ENCODE peak calls at places on chromosomes 4 and X, in five cellular contexts. K, M, X, J and R are unnamed samples.

GRCh38 chr4:176002007-176002623 is 63.5 kb upstream of the WDR17 start:
- DNase-seq in K (no peak), M (no peak), X (no peak), J (peak), R (peak)

GRCh38 chr4:168152837-168153500 is 60.6 kb downstream of the ANXA10 start:
- DNase-seq in K (no peak), M (no peak), X (no peak), J (no peak), R (no peak)

GRCh38 chr4:108247511-108248088 is 78.9 kb upstream of the LEF1 start:
- DNase-seq in K (no peak), M (no peak), X (no peak), J (no peak), R (no peak)

GRCh38 chr4:26094911-26095310 is 180.9 kb downstream of the SMIM20 start:
- DNase-seq in K (no peak), M (no peak), X (no peak), J (no peak), R (no peak)

GRCh38 chr4:74219241-74219640 is 61.3 kb downstream of the MTHFD2L start:
- DNase-seq in K (no peak), M (no peak), X (no peak), J (no peak), R (no peak)

GRCh38 chr4:85177092-85177491 is 210.6 kb upstream of the WDFY3 start:
- DNase-seq in K (no peak), M (no peak), X (no peak), J (no peak), R (no peak)

GRCh38 chrX:38192007-38192625 is 28.6 kb downstream of the SRPX start:
- DNase-seq in K (no peak), M (no peak), X (no peak), J (no peak), R (peak)

GRCh38 chr4:24559032-24559821 is 25.1 kb downstream of the DHX15 start:
- DNase-seq in K (no peak), M (peak), X (no peak), J (no peak), R (no peak)

GRCh38 chr4:37973481-37973880 is 13.3 kb downstream of the PTTG2 start:
- DNase-seq in K (no peak), M (no peak), X (no peak), J (no peak), R (no peak)

GRCh38 chr4:77819409-77819835 is 254 bp upstream of the CNOT6L start:
- DNase-seq in K (no peak), M (no peak), X (no peak), J (no peak), R (no peak)